ENCODE peak calls at places on chromosomes 16 and 17, in five cellular contexts. V is uterus; T is effector memory CD4-positive, alpha-beta T cell; M is psoas muscle; U is CD4-positive, alpha-beta T cell. D is an unnamed sample. For H3K9me3, the result is how much of the 10 kb centered on the place peaks cover.

GRCh38 chr17:72397223-72397667 is 276.4 kb downstream of the SOX9 start:
- DNase-seq in V (no peak), T (no peak), M (no peak), U (no peak), D (no peak)

GRCh38 chr16:72480926-72481325 is 309.0 kb upstream of the PMFBP1 start:
- DNase-seq in V (no peak), T (no peak), M (no peak), U (no peak), D (no peak)

GRCh38 chr16:76511203-76511602 is 234.0 kb downstream of the CNTNAP4 start:
- DNase-seq in V (no peak), T (no peak), M (no peak), U (no peak), D (no peak)

GRCh38 chr16:75343311-75343710 is 90.0 kb downstream of the CFDP1 start:
- DNase-seq in V (no peak), T (no peak), M (no peak), U (no peak), D (no peak)

GRCh38 chr16:21101631-21102420 is 48.8 kb downstream of the DNAH3 start:
- DNase-seq in V (no peak), T (no peak), M (no peak), U (peak), D (no peak)

GRCh38 chr17:45813051-45813731 is 29.1 kb downstream of the CRHR1 start:
- DNase-seq in V (no peak), T (no peak), M (no peak), U (no peak), D (no peak)

GRCh38 chr17:33506889-33507650 is 214.0 kb upstream of the ASIC2 start:
- DNase-seq in V (peak), T (no peak), M (no peak), U (no peak), D (no peak)

GRCh38 chr17:40068917-40069750 is 6.4 kb downstream of the THRA start:
- DNase-seq in V (peak), T (peak), M (peak), U (peak), D (peak)

GRCh38 chr17:46179375-46179999 is 13.7 kb downstream of the KANSL1 start:
- DNase-seq in V (no peak), T (no peak), M (no peak), U (no peak), D (no peak)

GRCh38 chr17:36705651-36706436 is 104.5 kb downstream of the MRM1 start:
- DNase-seq in V (no peak), T (no peak), M (peak), U (peak), D (peak)

GRCh38 chr16:23428351-23428750 is 24.6 kb downstream of the COG7 start:
- DNase-seq in V (no peak), T (no peak), M (no peak), U (no peak), D (no peak)

GRCh38 chr17:47615766-47616424 is 33.8 kb upstream of the KPNB1 start:
- DNase-seq in V (no peak), T (no peak), M (no peak), U (no peak), D (peak)

GRCh38 chr17:41140360-41141132 is at the start of gene KRTAP4-6:
- DNase-seq in V (no peak), T (no peak), M (no peak), U (no peak), D (no peak)

GRCh38 chr17:2060681-2061440 is 6.0 kb downstream of the HIC1 start:
- DNase-seq in V (peak), T (no peak), M (peak), U (no peak), D (no peak)

GRCh38 chr17:2061441-2061797 is 6.5 kb downstream of the HIC1 start:
- DNase-seq in V (no peak), T (no peak), M (no peak), U (no peak), D (no peak)

GRCh38 chr17:2063306-2064146 is 8.6 kb downstream of the HIC1 start:
- DNase-seq in V (peak), T (no peak), M (peak), U (no peak), D (no peak)

GRCh38 chr17:2064147-2064489 is 9.2 kb downstream of the HIC1 start:
- DNase-seq in V (no peak), T (no peak), M (no peak), U (no peak), D (no peak)

DNA sequence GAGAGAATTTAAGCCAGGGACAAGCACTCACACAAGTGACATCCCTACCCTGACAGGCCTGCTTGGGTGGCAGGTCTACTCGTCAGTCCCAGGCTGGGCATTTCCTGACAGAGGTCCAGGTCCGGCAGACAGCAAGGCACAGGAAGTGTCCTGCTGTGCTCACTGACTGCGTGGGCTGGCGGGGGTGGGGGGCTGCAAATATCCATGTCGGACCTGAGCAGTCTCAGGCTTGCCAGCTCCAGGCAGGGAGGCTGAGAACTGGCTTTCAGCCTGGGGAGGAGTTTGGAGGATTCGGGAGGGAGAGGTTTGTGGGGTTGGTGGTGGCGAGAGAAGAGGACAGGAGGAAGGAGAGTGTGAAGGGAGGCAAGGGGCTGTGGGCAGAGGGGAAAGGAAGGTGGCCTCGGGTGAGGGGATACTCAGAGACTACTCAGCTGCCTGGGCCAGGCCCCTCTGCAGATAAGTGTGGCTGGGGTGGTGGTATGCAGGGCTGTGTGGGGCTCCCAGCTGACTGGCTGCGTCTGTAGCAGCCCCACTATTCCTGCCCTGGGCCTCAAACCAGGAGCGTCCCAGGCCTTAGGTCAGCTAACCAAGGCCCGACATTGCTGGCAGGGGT is 7.8 kb downstream of the HIC1 start:
- DNase-seq in V (peak), T (no peak), M (peak), U (no peak), D (no peak)
- H3K27ac ChIP-seq in V (peak), T (no peak), M (peak), U (no peak), D (no peak)

GRCh38 chr16:60681014-60681413 is 1355.2 kb downstream of the CDH8 start:
- DNase-seq in V (no peak), T (no peak), M (no peak), U (no peak), D (no peak)

GRCh38 chr16:60684002-60684401 is 1352.2 kb downstream of the CDH8 start:
- DNase-seq in V (no peak), T (no peak), M (no peak), U (no peak), D (no peak)

GRCh38 chr16:60686824-60687223 is 1349.4 kb downstream of the CDH8 start:
- DNase-seq in V (no peak), T (no peak), M (no peak), U (no peak), D (no peak)

GRCh38 chr16:60682219-60682618 is 1354.0 kb downstream of the CDH8 start:
- DNase-seq in V (no peak), T (no peak), M (no peak), U (no peak), D (no peak)
- H3K9me3 ChIP-seq in V (under half), T (under half), M (under half), U (under half), D (under half)

DNA sequence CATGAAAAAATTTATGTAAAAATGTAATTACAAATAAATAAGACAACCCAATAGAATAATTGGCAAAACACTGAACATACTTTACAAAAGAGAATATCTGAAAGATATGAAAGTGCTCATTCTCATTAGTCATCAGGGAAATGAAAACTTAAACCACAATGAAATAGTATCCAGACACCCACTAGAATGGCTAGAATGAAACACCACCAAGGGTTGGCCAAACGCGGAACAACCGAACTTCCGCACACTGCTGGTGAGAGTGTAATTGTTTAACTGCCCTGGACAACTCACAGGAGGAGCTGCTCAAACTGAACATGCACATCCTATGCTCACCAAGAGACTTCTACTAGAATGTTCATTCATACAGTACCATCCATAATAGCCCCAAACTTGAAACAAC is 5.8 kb upstream of the ZDHHC7 start:
- DNase-seq in V (no peak), T (no peak), M (no peak), U (no peak), D (no peak)
- H3K27ac ChIP-seq in V (no peak), T (no peak), M (no peak), U (no peak), D (no peak)

GRCh38 chr17:5182597-5183409 is 8.9 kb downstream of the ZNF594 start:
- DNase-seq in V (no peak), T (no peak), M (no peak), U (no peak), D (no peak)
- H3K9me3 ChIP-seq in V (half or more), T (half or more), M (half or more), U (half or more), D (half or more)

GRCh38 chr17:17200831-17201230 is 5.3 kb downstream of the PLD6 start:
- DNase-seq in V (no peak), T (no peak), M (no peak), U (no peak), D (no peak)
- H3K27ac ChIP-seq in V (peak), T (no peak), M (no peak), U (no peak), D (no peak)

D was measured in CD4-positive, CD25-positive, alpha-beta regulatory T cell.